ENCODE peak calls at places on chromosomes 3 and 15, in four cellular contexts. H is fibroblast of mammary gland, T is K562, Y is hepatocyte. X is an unnamed sample.

GRCh38 chr15:32706704-32707103 is 11.1 kb upstream of the GREM1 start:
- DNase-seq in H (peak), T (no peak), Y (no peak), X (no peak)

GRCh38 chr15:75531041-75531450 is 48.1 kb downstream of the PTPN9 start:
- DNase-seq in H (peak), T (no peak), Y (no peak), X (peak)

GRCh38 chr3:192317564-192317963 is 409.8 kb downstream of the FGF12 start:
- DNase-seq in H (no peak), T (no peak), Y (no peak), X (no peak)

GRCh38 chr3:84601303-84601702 is 357.5 kb upstream of the CADM2 start:
- DNase-seq in H (no peak), T (no peak), Y (no peak), X (no peak)

GRCh38 chr15:66826504-66826903 is 124.5 kb downstream of the SMAD6 start:
- DNase-seq in H (no peak), T (no peak), Y (no peak), X (no peak)

GRCh38 chr3:181660337-181660736 is 51.4 kb upstream of the SOX2 start:
- DNase-seq in H (no peak), T (no peak), Y (no peak), X (no peak)

GRCh38 chr3:146133436-146133835 is 27.5 kb downstream of the PLOD2 start:
- DNase-seq in H (peak), T (no peak), Y (no peak), X (no peak)

GRCh38 chr3:70744536-70744935 is 432.1 kb upstream of the MDFIC2 start:
- DNase-seq in H (no peak), T (no peak), Y (no peak), X (no peak)

GRCh38 chr3:111947179-111947727 is 31.6 kb upstream of the ABHD10 start:
- DNase-seq in H (peak), T (no peak), Y (no peak), X (no peak)

GRCh38 chr3:264394-265156 is 68.0 kb downstream of the CHL1 start:
- DNase-seq in H (peak), T (no peak), Y (peak), X (no peak)

GRCh38 chr3:103437850-103438249 is 1003.0 kb downstream of the ZPLD1 start:
- DNase-seq in H (no peak), T (no peak), Y (peak), X (no peak)

DNA sequence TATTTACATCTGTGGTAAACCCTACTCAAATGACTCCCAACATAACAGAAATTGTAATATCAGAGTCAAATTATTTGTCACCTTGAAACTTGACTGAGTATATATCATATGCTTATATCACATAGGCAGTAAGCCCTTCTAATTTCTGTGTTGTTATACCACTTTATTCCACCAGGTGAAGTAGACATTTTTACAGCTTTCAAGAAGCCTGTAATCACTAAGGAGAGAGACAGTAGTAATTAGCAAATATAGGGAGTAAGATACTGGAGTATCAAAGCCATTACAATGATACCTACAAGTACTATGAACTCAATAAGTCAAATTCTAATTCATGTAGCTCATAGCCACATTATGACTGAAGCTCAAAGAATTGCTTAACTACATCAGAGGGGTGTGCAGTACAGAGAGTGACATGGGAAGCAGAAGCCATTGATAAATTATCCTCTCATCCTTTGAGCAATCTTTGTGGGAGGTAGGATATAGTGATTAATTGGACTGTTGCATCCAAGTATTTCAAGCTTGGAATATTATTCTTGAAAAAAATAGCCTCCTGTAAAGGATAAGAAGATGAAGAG is 1005.8 kb downstream of the ZPLD1 start:
- DNase-seq in H (no peak), T (no peak), Y (no peak), X (no peak)
- TF ChIP-seq CTCF in H (no peak), T (no peak), Y (peak), X (peak)

GRCh38 chr3:52318186-52318793 is 2.2 kb downstream of the DNAH1 start:
- DNase-seq in H (no peak), T (no peak), Y (no peak), X (no peak)

GRCh38 chr3:52319921-52320595 is 3.9 kb downstream of the DNAH1 start:
- DNase-seq in H (no peak), T (no peak), Y (no peak), X (no peak)

GRCh38 chr3:52317178-52317577 is 1.1 kb downstream of the DNAH1 start:
- DNase-seq in H (no peak), T (no peak), Y (no peak), X (no peak)

GRCh38 chr3:52315977-52316764 is at the start of gene DNAH1:
- DNase-seq in H (no peak), T (no peak), Y (no peak), X (no peak)

DNA sequence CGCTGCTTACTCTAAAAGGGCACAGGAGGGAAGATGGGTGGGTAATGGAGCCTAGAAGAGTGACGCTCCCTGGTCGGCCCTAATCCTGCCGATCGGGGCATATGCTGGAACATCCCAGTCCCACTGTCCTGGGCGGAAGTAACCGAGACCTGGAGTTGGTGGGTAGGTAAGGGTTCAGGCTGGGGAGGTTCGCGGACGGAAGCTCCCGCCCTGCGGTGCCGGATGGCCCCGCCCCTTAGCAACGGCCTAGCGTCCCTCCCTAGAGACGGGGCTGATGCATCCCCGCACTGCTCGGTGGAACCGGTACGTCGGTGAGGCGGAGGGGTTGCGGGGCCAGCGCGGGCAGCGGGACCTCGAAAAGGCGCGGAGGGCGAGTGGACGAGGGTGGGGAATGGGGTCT is 1.5 kb downstream of the DNAH1 start:
- DNase-seq in H (peak), T (peak), Y (peak), X (no peak)
- H3K4me3 ChIP-seq in H (peak), T (peak), Y (peak), X (no peak)

DNA sequence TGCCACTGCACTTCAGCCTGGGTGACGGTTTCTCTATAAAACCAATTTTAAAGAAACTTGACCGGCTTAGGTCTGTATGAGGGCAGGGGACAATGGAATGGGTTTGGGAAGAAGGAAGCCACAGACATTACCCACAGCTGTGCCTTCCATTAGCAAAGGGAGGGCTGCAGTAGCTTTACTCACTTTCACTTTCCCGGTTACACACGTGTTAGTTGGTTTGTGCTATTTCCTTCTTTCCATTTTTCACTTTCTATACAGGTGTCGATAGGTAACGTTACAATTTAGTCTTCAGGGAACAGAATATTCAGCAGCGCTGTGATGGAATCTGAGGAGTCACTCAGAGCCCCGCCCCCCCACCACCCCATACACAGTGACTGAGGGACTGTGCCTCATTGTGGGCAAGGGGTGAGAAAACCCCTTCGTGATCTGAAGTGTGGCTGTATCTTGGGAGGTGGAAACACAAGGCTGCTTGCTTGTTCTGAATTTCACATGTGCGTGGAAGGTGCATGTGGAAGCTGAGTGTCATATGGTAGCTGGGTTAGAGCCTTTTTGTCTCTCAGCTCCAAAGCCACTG is 44.8 kb upstream of the RPL32 start:
- DNase-seq in H (no peak), T (no peak), Y (no peak), X (no peak)
- TF ChIP-seq CTCF in H (no peak), T (no peak), Y (no peak), X (no peak)

GRCh38 chr15:74175271-74176191 is 2.0 kb downstream of the ISLR start:
- DNase-seq in H (no peak), T (no peak), Y (no peak), X (no peak)
- H3K4me3 ChIP-seq in H (no peak), T (no peak), Y (no peak), X (no peak)

X was measured in LNCaP clone FGC.